ENCODE peak calls at places on chromosomes 5 and 9, in nine cellular contexts. I is nephron progenitor cell, J is AG09309, U is neural progenitor cell, S is astrocyte, T is vagina, X is tibial artery, L is GM20000, N is kidney. K is an unnamed sample.

GRCh38 chr5:178992291-178992895 is 2.7 kb downstream of the GRM6 start:
- DNase-seq in I (no peak), J (no peak), U (peak), S (no peak), T (peak), X (no peak), L (no peak), N (no peak), K (no peak)

GRCh38 chr5:94693043-94693822 is 74.8 kb downstream of the SLF1 start:
- DNase-seq in I (no peak), J (peak), U (peak), S (peak), T (no peak), X (no peak), L (no peak), N (no peak), K (no peak)

GRCh38 chr9:101121836-101122399 is 93.4 kb downstream of the PLPPR1 start:
- DNase-seq in I (no peak), J (no peak), U (no peak), S (no peak), T (no peak), X (no peak), L (no peak), N (no peak), K (no peak)

GRCh38 chr5:15991586-15991985 is 188.0 kb downstream of the MARCHF11 start:
- DNase-seq in I (no peak), J (no peak), U (no peak), S (no peak), T (no peak), X (no peak), L (no peak), N (no peak), K (no peak)

GRCh38 chr5:172453206-172453985 is 929 bp downstream of the SH3PXD2B start:
- DNase-seq in I (peak), J (no peak), U (peak), S (peak), T (no peak), X (no peak), L (no peak), N (no peak), K (no peak)

GRCh38 chr5:132020568-132021339 is 9.3 kb upstream of the ACSL6 start:
- DNase-seq in I (no peak), J (no peak), U (no peak), S (no peak), T (no peak), X (no peak), L (no peak), N (peak), K (peak)

GRCh38 chr5:172823840-172824362 is 10.2 kb upstream of the ERGIC1 start:
- DNase-seq in I (no peak), J (no peak), U (no peak), S (no peak), T (no peak), X (no peak), L (no peak), N (no peak), K (no peak)

GRCh38 chr9:137547687-137548543 is 2.3 kb downstream of the PNPLA7 start:
- DNase-seq in I (no peak), J (no peak), U (no peak), S (no peak), T (no peak), X (no peak), L (no peak), N (peak), K (no peak)

GRCh38 chr9:75147638-75148037 is 59.3 kb downstream of the OSTF1 start:
- DNase-seq in I (no peak), J (no peak), U (no peak), S (peak), T (no peak), X (no peak), L (peak), N (no peak), K (no peak)

GRCh38 chr9:114820776-114821501 is 15.1 kb upstream of the TNFSF15 start:
- DNase-seq in I (no peak), J (no peak), U (no peak), S (no peak), T (no peak), X (no peak), L (no peak), N (no peak), K (no peak)

GRCh38 chr9:114525505-114525904 is 20.2 kb upstream of the WHRN start:
- DNase-seq in I (no peak), J (peak), U (no peak), S (peak), T (no peak), X (no peak), L (no peak), N (no peak), K (no peak)

GRCh38 chr5:57174850-57175525 is 1.1 kb downstream of the GPBP1 start:
- DNase-seq in I (no peak), J (no peak), U (peak), S (no peak), T (no peak), X (no peak), L (no peak), N (no peak), K (no peak)

GRCh38 chr9:126442636-126443035 is 116.0 kb downstream of the MVB12B start:
- DNase-seq in I (no peak), J (no peak), U (no peak), S (no peak), T (no peak), X (no peak), L (no peak), N (no peak), K (no peak)

GRCh38 chr5:38500861-38501260 is 55.6 kb downstream of the LIFR start:
- DNase-seq in I (no peak), J (peak), U (peak), S (peak), T (no peak), X (no peak), L (no peak), N (no peak), K (no peak)

GRCh38 chr5:120817044-120817985 is 353.2 kb downstream of the PRR16 start:
- DNase-seq in I (no peak), J (peak), U (peak), S (peak), T (no peak), X (no peak), L (no peak), N (no peak), K (no peak)

GRCh38 chr9:70255521-70255920 is 3.3 kb upstream of the SMC5 start:
- DNase-seq in I (no peak), J (no peak), U (no peak), S (peak), T (no peak), X (no peak), L (no peak), N (no peak), K (no peak)

GRCh38 chr9:70256123-70256551 is 2.6 kb upstream of the SMC5 start:
- DNase-seq in I (no peak), J (peak), U (peak), S (peak), T (no peak), X (no peak), L (no peak), N (no peak), K (no peak)

DNA sequence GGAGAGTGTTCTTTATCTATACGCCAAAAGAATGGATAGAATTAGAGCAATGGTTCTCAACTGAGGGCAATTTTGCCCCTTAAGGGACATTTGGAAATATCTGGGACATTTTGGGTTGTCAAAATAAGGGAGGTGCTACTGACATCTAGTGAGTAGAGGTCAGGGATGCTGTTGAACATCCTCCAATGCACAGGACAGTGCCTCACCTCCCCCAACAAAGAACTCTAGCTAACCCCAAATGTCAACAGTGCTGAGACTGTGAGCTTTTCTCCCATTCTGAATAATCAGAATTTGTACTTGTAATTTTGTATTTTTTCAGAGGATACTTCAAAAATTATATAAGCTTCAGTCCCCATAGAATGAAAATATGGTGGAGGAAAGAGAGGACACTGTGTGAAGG is 8.6 kb upstream of the SMC5 start:
- DNase-seq in I (no peak), J (no peak), U (no peak), S (no peak), T (no peak), X (no peak), L (no peak), N (no peak), K (no peak)
- TF ChIP-seq CTCF in I (no peak), J (no peak), U (no peak), S (no peak), T (no peak), X (no peak), L (no peak), N (no peak), K (no peak)

DNA sequence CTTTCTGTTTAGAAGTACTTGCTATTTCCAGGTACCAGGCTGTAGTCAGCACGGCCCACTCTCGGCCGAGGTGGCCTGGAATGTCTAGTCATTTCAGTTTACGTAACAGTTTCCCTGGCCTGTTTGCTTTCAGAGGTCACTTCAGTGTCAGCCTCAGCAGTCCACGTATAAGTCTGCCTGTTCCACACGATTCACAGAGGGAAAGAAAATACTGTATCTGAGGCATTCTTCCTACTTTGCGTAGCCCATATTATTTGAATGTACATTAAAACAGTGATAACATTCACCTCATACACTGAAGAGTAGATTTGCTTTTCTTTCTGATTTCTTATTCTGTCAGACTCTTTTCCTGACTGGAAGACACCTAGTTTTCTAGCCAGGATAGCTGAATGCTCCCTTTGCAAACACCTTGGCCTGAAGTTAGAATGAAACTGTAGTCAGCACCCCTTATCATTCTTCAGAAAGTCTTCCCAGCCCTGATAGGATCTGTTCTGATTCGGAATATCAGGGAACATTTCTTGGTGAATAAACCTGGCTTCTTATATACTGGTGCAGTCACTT is 140.9 kb downstream of the AOPEP start:
- DNase-seq in I (peak), J (peak), U (peak), S (peak), T (no peak), X (peak), L (no peak), N (peak), K (no peak)
- TF ChIP-seq CTCF in I (no peak), J (no peak), U (no peak), S (no peak), T (no peak), X (no peak), L (no peak), N (no peak), K (no peak)

GRCh38 chr5:151081426-151082273 is 816 bp upstream of the TNIP1 start:
- DNase-seq in I (no peak), J (no peak), U (no peak), S (no peak), T (no peak), X (no peak), L (no peak), N (no peak), K (no peak)

GRCh38 chr5:151082274-151082902 is 1.6 kb upstream of the TNIP1 start:
- DNase-seq in I (no peak), J (no peak), U (peak), S (no peak), T (no peak), X (no peak), L (no peak), N (no peak), K (no peak)

GRCh38 chr5:151079838-151080619 is 805 bp downstream of the TNIP1 start:
- DNase-seq in I (no peak), J (no peak), U (no peak), S (peak), T (no peak), X (no peak), L (no peak), N (no peak), K (no peak)

GRCh38 chr5:151078490-151079262 is 2.2 kb downstream of the TNIP1 start:
- DNase-seq in I (no peak), J (no peak), U (no peak), S (no peak), T (no peak), X (no peak), L (peak), N (no peak), K (no peak)

DNA sequence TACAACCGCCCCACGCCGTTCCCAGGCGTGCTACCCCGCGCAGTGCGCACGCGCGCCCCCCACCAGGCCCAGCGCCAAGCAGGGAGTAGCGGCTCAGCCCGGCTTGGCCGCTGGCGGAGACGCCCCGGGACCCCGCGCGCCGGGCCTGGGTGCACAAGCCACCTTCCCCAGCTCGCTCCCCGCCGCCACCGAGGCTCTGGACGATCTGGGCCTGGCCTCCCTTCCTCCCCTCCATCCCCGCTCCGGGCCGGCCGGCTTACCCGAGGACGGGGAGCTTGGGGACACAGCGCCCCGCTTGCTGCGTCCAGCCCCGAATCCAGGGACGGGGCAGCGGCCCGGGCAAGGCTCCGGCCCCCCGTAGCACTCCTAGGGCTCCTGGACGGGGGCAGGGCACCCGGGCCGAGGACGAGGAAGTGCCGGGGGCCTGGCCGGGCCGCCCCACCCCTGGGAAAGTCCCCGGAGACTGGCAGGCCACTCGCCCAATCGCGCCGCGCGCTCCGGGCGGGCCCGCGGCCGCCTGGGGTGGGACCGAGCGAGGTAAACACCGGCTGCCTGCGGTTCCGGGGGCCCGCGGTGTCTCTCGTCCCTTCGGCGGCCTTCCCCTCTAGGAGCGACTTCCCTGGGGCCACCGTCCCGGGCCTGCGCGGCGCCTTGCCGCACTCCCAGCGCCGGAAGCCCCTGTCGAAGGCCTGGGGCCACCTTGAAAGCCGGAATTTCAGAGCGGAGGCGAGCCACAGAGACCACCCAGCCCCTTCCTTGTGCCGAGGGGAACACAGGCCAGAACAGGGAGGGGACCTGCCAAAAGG is at the start of gene TNIP1:
- DNase-seq in I (peak), J (peak), U (peak), S (peak), T (no peak), X (peak), L (peak), N (peak), K (peak)
- TF ChIP-seq CTCF in I (no peak), J (no peak), U (no peak), S (no peak), T (no peak), X (no peak), L (no peak), N (no peak), K (no peak)

GRCh38 chr5:181211208-181211607 is 6.2 kb upstream of the TRIM7 start:
- DNase-seq in I (no peak), J (no peak), U (no peak), S (no peak), T (no peak), X (no peak), L (no peak), N (no peak), K (no peak)
- TF ChIP-seq CTCF in I (no peak), J (no peak), U (peak), S (no peak), T (no peak), X (no peak), L (no peak), N (no peak), K (no peak)